ENCODE peak calls at places on chromosome 16, in six cellular contexts. O, Y, E, Z, P and G are unnamed samples.

GRCh38 chr16:87604572-87605135 is 2.3 kb downstream of the JPH3 start:
- DNase-seq in Z (peak; percentile 30), Y (no peak), E (no peak), O (no peak), P (no peak), G (no peak)

GRCh38 chr16:88393034-88393433 is 10.3 kb downstream of the ZNF469 start:
- DNase-seq in E (no peak), Z (no peak), O (no peak), P (no peak), Y (no peak), G (no peak)

GRCh38 chr16:56506941-56507340 is 12.9 kb downstream of the BBS2 start:
- DNase-seq in O (no peak), E (no peak), P (no peak), Y (no peak), Z (no peak), G (no peak)

GRCh38 chr16:80948886-80949502 is 57.7 kb downstream of the CMC2 start:
- DNase-seq in Y (peak; percentile 28), E (peak; percentile 14), Z (peak; percentile 88), P (peak; percentile 59), O (peak; percentile 61), G (no peak)

GRCh38 chr16:27311449-27311831 is 2.3 kb upstream of the IL4R start:
- DNase-seq in E (no peak), P (no peak), Z (no peak), O (no peak), Y (no peak), G (no peak)

GRCh38 chr16:11114366-11115164 is 141.4 kb downstream of the SOCS1 start:
- DNase-seq in Z (no peak), Y (no peak), O (no peak), P (no peak), E (no peak), G (no peak)

GRCh38 chr16:86960266-86960665 is 356.9 kb downstream of the C16orf95 start:
- DNase-seq in Z (no peak), P (no peak), E (no peak), Y (no peak), O (no peak), G (no peak)

GRCh38 chr16:86868070-86868469 is 289.7 kb downstream of the FOXL1 start:
- DNase-seq in O (no peak), E (no peak), Y (no peak), Z (peak; percentile 5), P (no peak), G (no peak)

GRCh38 chr16:67882374-67883145 is 2.1 kb upstream of the NRN1L start:
- DNase-seq in Z (peak; percentile 74), O (no peak), E (no peak), Y (no peak), P (no peak), G (no peak)

GRCh38 chr16:55873122-55873521 is 2.1 kb downstream of the CES5A start:
- DNase-seq in E (no peak), Y (no peak), O (no peak), P (no peak), Z (no peak), G (no peak)

GRCh38 chr16:529012-529575 is 1.6 kb downstream of the CAPN15 start:
- DNase-seq in E (peak; percentile 47), P (no peak), Z (no peak), O (no peak), Y (peak; percentile 33), G (no peak)

GRCh38 chr16:61820398-61820797 is 215.8 kb downstream of the CDH8 start:
- DNase-seq in E (no peak), O (no peak), Z (no peak), P (no peak), Y (no peak), G (no peak)

GRCh38 chr16:82965808-82966207 is 339.0 kb downstream of the CDH13 start:
- DNase-seq in P (no peak), Y (no peak), E (no peak), Z (no peak), O (no peak), G (no peak)

GRCh38 chr16:83742076-83742475 is 65.7 kb upstream of the HSBP1 start:
- DNase-seq in Z (peak; percentile 63), Y (no peak), E (no peak), O (no peak), P (no peak), G (no peak)

GRCh38 chr16:57809843-57810196 is 7.5 kb upstream of the KIFC3 start:
- DNase-seq in Z (no peak), E (no peak), P (no peak), Y (no peak), O (no peak), G (no peak)

GRCh38 chr16:12458591-12459400 is 344.9 kb downstream of the CPPED1 start:
- DNase-seq in O (peak; percentile 77), E (peak; percentile 41), Y (no peak), P (no peak), Z (peak; percentile 74), G (no peak)

GRCh38 chr16:64162613-64163375 is 959.1 kb downstream of the CDH11 start:
- DNase-seq in Y (no peak), O (no peak), E (no peak), P (no peak), Z (no peak), G (no peak)

GRCh38 chr16:88772871-88773811 is 11.9 kb downstream of the PIEZO1 start:
- DNase-seq in Z (peak; percentile 84), P (no peak), Y (peak; percentile 75), O (peak; percentile 47), E (no peak), G (no peak)

GRCh38 chr16:15972046-15972868 is 22.8 kb downstream of the ABCC1 start:
- DNase-seq in E (no peak), Z (no peak), P (no peak), O (no peak), Y (no peak), G (no peak)

GRCh38 chr16:67613808-67614207 is 31.1 kb upstream of the CARMIL2 start:
- DNase-seq in O (no peak), Y (no peak), E (no peak), Z (no peak), P (no peak), G (no peak)

DNA sequence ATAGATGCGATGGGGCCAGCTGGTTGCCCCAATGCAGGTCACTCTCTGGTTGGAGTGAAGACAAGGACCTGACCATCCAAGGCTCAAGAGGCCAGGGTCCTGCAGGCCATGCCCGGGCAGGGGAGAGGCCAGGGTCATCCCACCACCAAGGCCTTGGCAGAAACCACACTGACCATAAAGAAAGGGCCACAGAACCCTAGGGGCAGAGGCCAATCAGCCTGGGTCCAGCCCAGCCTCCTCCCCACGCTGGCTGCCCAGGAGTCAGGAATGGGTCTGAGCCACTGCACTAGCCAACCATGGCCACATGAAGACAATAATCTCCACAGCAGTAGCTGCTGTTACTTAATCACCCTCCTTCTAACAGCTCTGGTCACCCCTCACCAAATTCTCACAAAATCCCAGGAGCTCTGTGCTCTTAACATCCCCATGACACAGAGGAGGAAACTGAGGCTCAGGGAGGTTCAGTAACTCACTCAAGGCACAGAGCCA is 10.2 kb upstream of the BCAR1 start:
- DNase-seq in Z (peak; percentile 31), P (no peak), E (no peak), O (no peak), Y (no peak), G (no peak)
- H3K27me3 ChIP-seq in Z (no peaks in the 10 kb centered on the region), P (no peaks in the 10 kb centered on the region), E (peaks cover 2% of the 10 kb centered on the region), O (peaks cover 6% of the 10 kb centered on the region), Y (no peaks in the 10 kb centered on the region), G (no peaks in the 10 kb centered on the region)

GRCh38 chr16:50281391-50282009 is 15.1 kb downstream of the ADCY7 start:
- DNase-seq in E (no peak), P (no peak), Y (no peak), Z (peak; percentile 57), O (peak; percentile 47), G (no peak)
- H3K27ac ChIP-seq in E (peak overlapping the region; percentile 46), P (no peak overlapping the region), Y (no peak overlapping the region), Z (no peak overlapping the region), O (peak overlapping the region; percentile 84), G (no peak overlapping the region)

DNA sequence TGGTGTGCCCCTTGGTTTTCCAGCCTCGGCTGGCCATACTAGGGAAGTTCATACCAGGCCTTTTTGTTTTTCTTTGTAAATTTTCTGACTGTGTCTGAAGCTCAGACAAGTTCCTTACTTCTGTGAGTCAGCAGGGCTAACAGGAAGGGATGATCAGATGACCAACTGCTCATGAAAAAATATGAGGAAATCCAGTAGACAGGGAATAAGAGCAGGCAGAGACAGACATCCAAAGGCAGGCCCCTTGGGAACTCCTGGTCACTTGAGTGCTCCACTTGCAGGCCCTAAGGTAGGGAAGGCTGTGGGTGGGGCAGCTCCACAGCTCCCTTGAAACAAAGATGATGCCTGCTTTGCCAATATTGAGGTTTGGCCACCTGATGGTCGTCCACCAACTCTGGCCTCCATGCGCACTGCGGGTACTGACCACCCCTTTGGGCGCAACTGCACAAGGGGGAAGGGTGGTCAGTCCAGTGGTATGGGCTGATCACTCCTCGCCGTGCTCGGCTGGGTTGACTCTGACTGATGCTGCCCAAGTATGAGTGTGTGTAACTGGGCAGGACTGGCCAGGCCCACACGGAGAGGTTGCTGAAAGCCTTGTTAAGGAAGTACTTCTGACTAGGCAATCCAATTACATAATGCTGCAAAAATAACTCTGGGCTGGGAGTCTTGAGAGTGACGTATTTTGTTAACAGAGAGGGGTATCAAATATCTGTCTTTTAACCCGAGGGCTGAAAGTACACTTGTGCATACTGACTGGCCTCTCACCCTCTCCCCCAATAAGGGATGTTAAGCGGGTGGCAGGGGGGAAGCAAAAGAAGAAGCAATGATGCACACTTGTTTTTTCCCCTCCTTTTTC is 20.8 kb upstream of the ZFHX3 start:
- DNase-seq in E (no peak), Z (peak; percentile 89), O (peak; percentile 90), P (no peak), Y (no peak), G (peak; percentile 91)
- H3K4me1 ChIP-seq in E (no peaks in the 10 kb centered on the region), Z (peaks cover 5% of the 10 kb centered on the region), O (peaks cover 64% of the 10 kb centered on the region), P (peaks cover 32% of the 10 kb centered on the region), Y (peaks cover 2% of the 10 kb centered on the region), G (peaks cover 50% of the 10 kb centered on the region)

DNA sequence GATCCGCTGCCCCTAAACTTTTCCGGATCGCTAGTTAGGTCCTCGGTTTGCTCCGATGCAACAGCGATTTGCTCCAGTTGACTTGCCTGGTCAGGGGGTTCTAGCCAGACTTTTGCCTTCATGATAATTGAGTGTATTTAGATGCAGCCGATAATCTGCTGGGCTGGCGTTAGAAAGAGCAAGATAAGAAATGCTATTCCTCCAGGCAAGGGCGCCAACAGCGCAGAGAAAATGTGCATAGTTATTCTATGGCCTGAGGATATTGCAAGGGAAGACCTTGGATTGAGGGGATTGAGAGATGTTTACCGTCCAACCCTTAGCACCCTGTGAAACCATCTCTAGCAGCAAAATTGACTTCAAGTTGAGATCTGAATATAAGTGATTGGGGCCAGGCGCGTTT is 443.7 kb downstream of the TMEM114 start:
- DNase-seq in Y (no peak), O (no peak), P (no peak), E (no peak), Z (no peak), G (no peak)
- H3K27me3 ChIP-seq in Y (no peaks in the 10 kb centered on the region), O (no peaks in the 10 kb centered on the region), P (no peaks in the 10 kb centered on the region), E (no peaks in the 10 kb centered on the region), Z (no peaks in the 10 kb centered on the region), G (no peaks in the 10 kb centered on the region)